ENCODE peak calls at places on chromosome 17, in ten cellular contexts. W is uterus; M is skeletal muscle cell; E is activated T-helper 1 cell treated with anti-CD3 and anti-CD28 coated beads, Interleukin-2, amount 50 U/mL, for 16 hours; F is amygdala; K is endothelial cell of umbilical vein; X is A172; U is EL; T is T-cell; S is GM19239. R is an unnamed sample.

GRCh38 chr17:66975614-66976378 is 11.3 kb downstream of the CACNG4 start:
- DNase-seq in W (no peak), M (no peak), E (no peak), F (no peak), K (no peak), X (peak; percentile 49), U (no peak), T (no peak), S (no peak), R (peak; percentile 37)

GRCh38 chr17:10814083-10814482 is 10.2 kb upstream of the TMEM238L start:
- DNase-seq in W (no peak), M (no peak), E (no peak), F (no peak), K (no peak), X (no peak), U (no peak), T (no peak), S (no peak), R (no peak)

GRCh38 chr17:66087073-66087472 is 104.9 kb downstream of the CEP112 start:
- DNase-seq in W (no peak), M (peak; percentile 3), E (no peak), F (no peak), K (no peak), X (no peak), U (peak; percentile 23), T (no peak), S (no peak), R (no peak)

GRCh38 chr17:45139533-45139920 is 4.0 kb downstream of the ACBD4 start:
- DNase-seq in W (no peak), M (no peak), E (no peak), F (no peak), K (no peak), X (no peak), U (no peak), T (no peak), S (no peak), R (no peak)

GRCh38 chr17:77810536-77810935 is 148.0 kb upstream of the TNRC6C start:
- DNase-seq in W (peak; percentile 71), M (peak; percentile 74), E (no peak), F (peak; percentile 7), K (peak; percentile 52), X (peak; percentile 37), U (peak; percentile 40), T (no peak), S (no peak), R (no peak)

GRCh38 chr17:16407911-16408588 is 7.3 kb upstream of the TRPV2 start:
- DNase-seq in W (peak; percentile 74), M (no peak), E (no peak), F (peak; percentile 25), K (peak; percentile 56), X (no peak), U (peak; percentile 55), T (no peak), S (peak; percentile 73), R (no peak)

GRCh38 chr17:38918129-38918913 is 7.1 kb upstream of the LASP1NB start:
- DNase-seq in W (no peak), M (no peak), E (no peak), F (no peak), K (no peak), X (no peak), U (no peak), T (no peak), S (no peak), R (no peak)

GRCh38 chr17:80220709-80221215 is 535 bp downstream of the SLC26A11 start:
- DNase-seq in W (peak; percentile 40), M (no peak), E (no peak), F (peak; percentile 19), K (peak; percentile 14), X (no peak), U (peak; percentile 13), T (no peak), S (no peak), R (no peak)

GRCh38 chr17:80730739-80731138 is 186.1 kb downstream of the RPTOR start:
- DNase-seq in W (no peak), M (no peak), E (no peak), F (no peak), K (no peak), X (no peak), U (no peak), T (no peak), S (no peak), R (no peak)

GRCh38 chr17:68596411-68596945 is 4.7 kb downstream of the FAM20A start:
- DNase-seq in W (no peak), M (no peak), E (no peak), F (no peak), K (no peak), X (no peak), U (no peak), T (no peak), S (no peak), R (no peak)

GRCh38 chr17:71127416-71127815 is 958.1 kb downstream of the KCNJ2 start:
- DNase-seq in W (no peak), M (no peak), E (no peak), F (no peak), K (no peak), X (no peak), U (no peak), T (no peak), S (no peak), R (no peak)

GRCh38 chr17:79453481-79453880 is 157.4 kb downstream of the RBFOX3 start:
- DNase-seq in W (no peak), M (no peak), E (no peak), F (no peak), K (no peak), X (no peak), U (no peak), T (no peak), S (no peak), R (no peak)

GRCh38 chr17:14947671-14948070 is 317.5 kb downstream of the PMP22 start:
- DNase-seq in W (no peak), M (no peak), E (no peak), F (no peak), K (no peak), X (no peak), U (no peak), T (no peak), S (no peak), R (no peak)

GRCh38 chr17:26765860-26766709 is 527.8 kb upstream of the WSB1 start:
- DNase-seq in W (no peak), M (no peak), E (no peak), F (no peak), K (no peak), X (no peak), U (no peak), T (no peak), S (no peak), R (no peak)

GRCh38 chr17:13253746-13254410 is 236.1 kb upstream of the ELAC2 start:
- DNase-seq in W (no peak), M (no peak), E (no peak), F (no peak), K (no peak), X (no peak), U (no peak), T (no peak), S (no peak), R (no peak)

GRCh38 chr17:50268632-50269287 is 5.5 kb upstream of the TMEM92 start:
- DNase-seq in W (peak; percentile 18), M (no peak), E (no peak), F (no peak), K (peak; percentile 49), X (no peak), U (no peak), T (no peak), S (no peak), R (peak; percentile 23)

GRCh38 chr17:28904800-28905199 is 1.9 kb upstream of the DHRS13 start:
- DNase-seq in W (no peak), M (no peak), E (no peak), F (no peak), K (no peak), X (no peak), U (no peak), T (no peak), S (no peak), R (no peak)

GRCh38 chr17:64240741-64241347 is 22.2 kb downstream of the TEX2 start:
- DNase-seq in W (peak; percentile 74), M (peak; percentile 58), E (no peak), F (no peak), K (peak; percentile 75), X (peak; percentile 53), U (peak; percentile 99), T (no peak), S (no peak), R (no peak)

GRCh38 chr17:36641877-36642845 is 40.8 kb downstream of the MRM1 start:
- DNase-seq in W (no peak), M (no peak), E (no peak), F (no peak), K (no peak), X (no peak), U (peak; percentile 8), T (no peak), S (no peak), R (no peak)